ENCODE peak calls at places on chromosomes 11 and 22, in nine cellular contexts. M is pancreas; Y is WTC11; C is MM.1S; G is ecto neural progenitor cell; J is AML-193; F is CD4-positive, alpha-beta T cell; S is EH; V is stimulated activated naive CD8-positive, alpha-beta T cell treated with anti-CD3 and anti-CD28 coated beads, Interleukin-15, amount 100 ng/mL, for 72 hours. E is an unnamed sample.

GRCh38 chr11:102345923-102346322 is 1.1 kb upstream of the BIRC2 start:
- DNase-seq in M (no peak), G (no peak), V (peak), Y (no peak), J (no peak), C (no peak), S (peak), F (no peak), E (no peak)

GRCh38 chr11:73019996-73020395 is 122.1 kb downstream of the FCHSD2 start:
- DNase-seq in V (no peak), G (no peak), M (no peak), J (no peak), F (no peak), S (no peak), Y (no peak), C (no peak), E (no peak)

GRCh38 chr11:117842131-117842941 is 17.8 kb upstream of the FXYD2 start:
- DNase-seq in F (no peak), Y (no peak), M (peak), S (no peak), J (peak), C (no peak), G (peak), V (no peak), E (no peak)

GRCh38 chr11:74710291-74710938 is 20.8 kb downstream of the CHRDL2 start:
- DNase-seq in Y (no peak), S (peak), V (no peak), M (no peak), C (no peak), F (no peak), G (no peak), J (no peak), E (no peak)

GRCh38 chr22:37782340-37783168 is 25.2 kb upstream of the GCAT start:
- DNase-seq in C (no peak), M (no peak), J (no peak), Y (no peak), G (no peak), V (no peak), S (peak), F (no peak), E (no peak)

GRCh38 chr11:10728779-10729472 is 22.1 kb upstream of the CTR9 start:
- DNase-seq in C (no peak), V (no peak), Y (peak), M (no peak), S (peak), J (no peak), G (peak), F (no peak), E (no peak)

GRCh38 chr11:10329935-10330334 is 25.1 kb downstream of the ADM start:
- DNase-seq in J (no peak), M (no peak), G (no peak), F (no peak), C (no peak), V (no peak), S (peak), Y (no peak), E (no peak)

GRCh38 chr11:73295259-73295995 is 12.6 kb upstream of the ARHGEF17 start:
- DNase-seq in F (peak), G (peak), M (no peak), V (peak), J (peak), Y (peak), S (peak), C (peak), E (peak)

GRCh38 chr11:4560462-4560861 is 15.5 kb downstream of the OR52M1 start:
- DNase-seq in C (no peak), V (no peak), F (no peak), J (no peak), G (no peak), Y (no peak), S (no peak), M (no peak), E (no peak)

GRCh38 chr11:88345949-88346348 is 8.4 kb upstream of the CTSC start:
- DNase-seq in S (no peak), J (no peak), G (no peak), M (no peak), V (no peak), Y (no peak), F (no peak), C (no peak), E (no peak)